ENCODE peak calls at places on chromosome 22, in seven cellular contexts. U is MM.1S, G is GM23248, X is HCT116, J is GM23338, C is hepatocyte, Q is PC-3. V is an unnamed sample.
A peak's percentile ranks its signal among the peaks of the same experiment; 100 is the strongest.

GRCh38 chr22:23856721-23857605 is 712 bp upstream of the SLC2A11 start:
- DNase-seq in X (no peak), Q (no peak), G (peak; percentile 80), C (peak; percentile 73), U (peak; percentile 49), J (peak; percentile 83), V (peak; percentile 47)

GRCh38 chr22:27724706-27725105 is 76.8 kb downstream of the MN1 start:
- DNase-seq in U (no peak), C (no peak), X (no peak), Q (no peak), J (no peak), G (peak; percentile 74), V (no peak)

GRCh38 chr22:24271406-24271760 is 752 bp downstream of the SPECC1L start:
- DNase-seq in Q (peak; percentile 16), G (peak; percentile 50), C (peak; percentile 55), U (no peak), X (no peak), J (no peak), V (no peak)

GRCh38 chr22:48745842-48746788 is 1081.6 kb downstream of the BRD1 start:
- DNase-seq in J (no peak), U (no peak), C (no peak), G (no peak), Q (no peak), X (no peak), V (no peak)

GRCh38 chr22:50047346-50047745 is 10.8 kb downstream of the TTLL8 start:
- DNase-seq in Q (no peak), X (no peak), U (no peak), C (no peak), G (no peak), J (no peak), V (no peak)

GRCh38 chr22:43409800-43410199 is 2.0 kb upstream of the MPPED1 start:
- DNase-seq in U (no peak), C (no peak), Q (no peak), G (no peak), X (no peak), J (no peak), V (no peak)

GRCh38 chr22:31742115-31742514 is 7.8 kb downstream of the PRR14L start:
- DNase-seq in C (no peak), Q (no peak), J (no peak), U (no peak), X (no peak), G (peak; percentile 6), V (no peak)

GRCh38 chr22:36419177-36419911 is 31.6 kb upstream of the MYH9 start:
- DNase-seq in G (peak; percentile 52), X (no peak), J (peak; percentile 38), U (peak; percentile 84), Q (no peak), C (peak; percentile 83), V (no peak)

GRCh38 chr22:17767236-17768065 is 6.8 kb downstream of the BID start:
- DNase-seq in Q (no peak), X (no peak), G (no peak), C (no peak), J (no peak), U (no peak), V (no peak)

GRCh38 chr22:39360674-39361413 is 11.1 kb downstream of the SYNGR1 start:
- DNase-seq in G (no peak), Q (no peak), X (no peak), U (no peak), C (no peak), J (peak; percentile 67), V (no peak)

GRCh38 chr22:28072066-28072465 is 153.0 kb upstream of the PITPNB start:
- DNase-seq in U (no peak), X (no peak), C (no peak), J (no peak), G (peak; percentile 61), Q (peak; percentile 9), V (no peak)

GRCh38 chr22:22123118-22123959 is 121.2 kb upstream of the VPREB1 start:
- DNase-seq in J (peak; percentile 32), X (no peak), G (no peak), U (no peak), Q (no peak), C (no peak), V (no peak)

GRCh38 chr22:43869799-43870198 is 7.5 kb upstream of the SULT4A1 start:
- DNase-seq in G (no peak), U (no peak), C (no peak), Q (no peak), X (no peak), J (no peak), V (no peak)

DNA sequence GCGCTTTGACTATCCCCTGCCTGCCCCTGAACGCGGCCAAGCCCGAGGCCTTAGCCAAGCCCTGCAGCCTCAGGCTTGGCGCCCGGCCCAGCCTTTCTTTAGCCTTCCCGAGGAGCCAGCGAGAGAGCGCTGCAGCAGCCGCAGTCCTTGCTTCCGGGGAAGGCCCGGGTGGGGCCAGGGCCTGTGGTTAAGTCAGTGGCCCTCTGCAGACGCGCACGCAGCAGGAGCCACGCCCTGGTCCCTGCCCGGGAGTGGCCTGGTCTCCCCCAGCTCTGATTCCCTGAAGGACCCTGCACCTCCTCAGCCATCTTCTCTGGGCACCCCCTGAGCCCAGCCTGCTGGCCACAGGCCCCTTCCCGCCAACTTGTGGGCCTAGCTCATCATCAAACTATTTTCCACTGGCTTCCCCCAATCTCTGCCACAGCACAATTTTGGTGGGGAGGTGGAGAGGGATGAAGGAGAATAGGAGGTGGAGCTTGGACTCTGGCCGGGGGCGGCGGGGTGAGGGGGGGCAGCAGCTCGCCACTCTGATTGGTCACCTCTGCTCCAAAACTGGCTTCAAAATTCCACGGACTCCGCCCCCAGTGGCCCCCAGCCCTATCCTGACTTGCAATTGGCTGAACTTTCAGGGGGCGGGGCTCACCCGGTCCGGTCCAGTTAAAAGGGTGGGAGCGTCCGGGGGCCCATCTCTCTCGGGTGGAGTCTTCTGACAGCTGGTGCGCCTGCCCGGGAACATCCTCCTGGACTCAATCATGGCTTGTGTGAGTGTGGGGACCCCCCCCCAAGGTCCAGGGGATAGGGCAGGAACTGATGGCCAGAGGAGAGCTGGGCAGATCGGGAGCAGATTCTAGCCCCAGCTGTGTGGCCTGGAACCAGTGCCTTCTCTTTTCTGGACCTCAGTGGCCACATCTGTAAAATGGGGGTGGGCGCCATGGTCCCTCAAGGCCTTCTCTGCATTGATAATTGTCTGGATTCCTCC is at the start of gene LGALS1:
- DNase-seq in C (peak; percentile 87), Q (peak; percentile 95), X (peak; percentile 92), J (peak; percentile 83), U (peak; percentile 88), G (peak; percentile 99), V (peak; percentile 47)
- TF ChIP-seq EZH2phosphoT487 in C (no peak), Q (no peak), X (no peak), J (no peak), U (no peak), G (no peak), V (no peak)

GRCh38 chr22:45265546-45265945 is 19.2 kb upstream of the UPK3A start:
- DNase-seq in C (no peak), G (no peak), X (no peak), Q (no peak), J (no peak), U (no peak), V (no peak)

GRCh38 chr22:45262195-45262930 is 21.7 kb upstream of the KIAA0930 start:
- DNase-seq in G (no peak), J (no peak), X (no peak), C (no peak), U (no peak), Q (no peak), V (peak; percentile 36)

GRCh38 chr22:45263790-45264269 is 20.9 kb upstream of the UPK3A start:
- DNase-seq in C (peak; percentile 91), X (peak; percentile 46), U (peak; percentile 70), Q (no peak), G (peak; percentile 94), J (peak; percentile 85), V (peak; percentile 65)

GRCh38 chr22:45261407-45262088 is 20.9 kb upstream of the KIAA0930 start:
- DNase-seq in X (no peak), U (peak; percentile 64), Q (no peak), C (no peak), J (no peak), G (no peak), V (peak; percentile 65)

GRCh38 chr22:45262931-45263789 is 21.6 kb upstream of the UPK3A start:
- DNase-seq in X (no peak), Q (no peak), C (no peak), U (peak; percentile 51), G (peak; percentile 10), J (no peak), V (peak; percentile 96)
- H2AFZ ChIP-seq in X (no peak overlapping the region), Q (no peak overlapping the region), C (no peak overlapping the region), U (peak overlapping the region; percentile 77), G (peak overlapping the region; percentile 81), J (peak overlapping the region; percentile 92), V (no peak overlapping the region)

GRCh38 chr22:20499769-20500168 is 4.2 kb upstream of the KLHL22 start:
- DNase-seq in J (no peak), G (no peak), U (no peak), Q (peak; percentile 72), C (no peak), X (no peak), V (no peak)
- H3K27ac ChIP-seq in J (no peak overlapping the region), G (no peak overlapping the region), U (no peak overlapping the region), Q (peak overlapping the region; percentile 72), C (no peak overlapping the region), X (no peak overlapping the region), V (no peak overlapping the region)

GRCh38 chr22:37499789-37500188 is 13.6 kb upstream of the MFNG start:
- DNase-seq in Q (no peak), C (no peak), J (no peak), G (no peak), U (no peak), X (no peak), V (no peak)

GRCh38 chr22:37499006-37499707 is 13.0 kb upstream of the MFNG start:
- DNase-seq in U (peak; percentile 13), C (no peak), J (no peak), G (no peak), X (no peak), Q (no peak), V (no peak)

GRCh38 chr22:37498289-37498909 is 12.2 kb upstream of the MFNG start:
- DNase-seq in C (peak; percentile 83), G (no peak), J (peak; percentile 92), Q (no peak), U (peak; percentile 69), X (no peak), V (peak; percentile 88)

GRCh38 chr22:37493979-37494378 is 7.8 kb upstream of the MFNG start:
- DNase-seq in G (no peak), U (no peak), C (no peak), X (no peak), J (no peak), Q (no peak), V (no peak)

DNA sequence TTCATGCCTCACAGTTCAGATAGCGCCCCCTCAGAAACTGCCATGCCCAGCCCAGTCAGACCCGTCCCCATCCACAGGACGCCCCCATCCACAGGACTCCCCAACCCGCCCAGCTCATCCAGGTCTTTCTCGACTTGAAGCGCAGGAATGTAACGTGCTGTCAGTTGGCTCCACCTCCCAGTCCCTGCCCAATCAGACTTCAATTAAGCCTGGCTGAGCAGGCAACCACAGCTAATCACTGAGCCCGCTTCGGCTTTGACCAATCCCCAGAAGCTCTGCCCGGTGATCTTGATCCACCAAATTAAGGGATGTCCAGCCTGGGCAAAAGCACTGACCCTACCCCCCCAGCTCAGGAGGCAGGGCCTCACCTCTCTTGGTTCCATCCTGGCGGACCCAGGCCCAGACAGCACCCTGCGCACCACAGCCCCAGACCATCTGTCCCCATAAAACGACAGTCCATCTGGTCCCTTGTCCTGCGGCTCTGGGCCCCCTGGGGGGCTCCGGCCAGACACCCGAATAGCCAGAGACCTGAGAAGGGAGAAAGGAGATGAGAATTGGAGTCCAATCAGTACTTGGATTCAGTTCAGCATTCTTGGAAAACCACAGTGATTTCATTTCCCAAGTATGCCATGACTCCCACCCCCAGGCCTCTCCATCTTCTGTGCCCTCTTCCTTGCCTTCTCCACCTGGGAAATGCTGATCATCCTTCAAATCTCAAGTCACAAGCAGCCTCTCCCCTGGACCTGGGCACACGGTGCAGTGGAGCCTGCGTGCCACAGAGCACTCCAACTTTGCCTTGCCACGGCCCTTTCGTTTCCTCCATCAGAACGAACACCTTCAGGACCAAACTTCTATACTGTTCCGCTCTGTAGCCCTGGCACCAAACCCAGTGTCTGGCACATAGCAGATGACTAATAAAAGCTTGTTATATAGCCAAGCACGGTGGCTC is 10.7 kb upstream of the MFNG start:
- DNase-seq in G (peak; percentile 92), Q (peak; percentile 86), C (no peak), X (no peak), U (no peak), J (peak; percentile 76), V (no peak)
- TF ChIP-seq EZH2phosphoT487 in G (no peak), Q (no peak), C (no peak), X (no peak), U (no peak), J (no peak), V (no peak)